ENCODE peak calls at places on chromosomes 2 and 18, in eight cellular contexts. D is body of pancreas, V is right lobe of liver, M is K562, U is HepG2, G is heart left ventricle, C is stomach, Y is endothelial cell of umbilical vein. P is an unnamed sample. For H3K9me3, the result is how much of the 10 kb centered on the place peaks cover.

GRCh38 chr18:77711096-77711495 is 461.4 kb downstream of the GALR1 start:
- DNase-seq in D (no peak), V (no peak), M (no peak), U (no peak), G (no peak), C (no peak), Y (no peak), P (no peak)

GRCh38 chr2:158006961-158007664 is 94.6 kb upstream of the UPP2 start:
- DNase-seq in D (peak), V (no peak), M (no peak), U (no peak), G (no peak), C (no peak), Y (no peak), P (no peak)

GRCh38 chr2:68185541-68186164 is 28.0 kb downstream of the PNO1 start:
- DNase-seq in D (peak), V (peak), M (peak), U (peak), G (peak), C (no peak), Y (peak), P (no peak)

GRCh38 chr2:168596881-168597280 is 140.8 kb downstream of the CERS6 start:
- DNase-seq in D (no peak), V (no peak), M (no peak), U (no peak), G (no peak), C (no peak), Y (no peak), P (no peak)

GRCh38 chr2:177403822-177404221 is 11.2 kb downstream of the AGPS start:
- DNase-seq in D (no peak), V (no peak), M (no peak), U (no peak), G (no peak), C (no peak), Y (no peak), P (no peak)

GRCh38 chr2:171013851-171014250 is 84.8 kb downstream of the GORASP2 start:
- DNase-seq in D (no peak), V (no peak), M (no peak), U (no peak), G (no peak), C (no peak), Y (no peak), P (no peak)

GRCh38 chr2:203025592-203025991 is 10.9 kb downstream of the NBEAL1 start:
- DNase-seq in D (no peak), V (no peak), M (no peak), U (no peak), G (no peak), C (no peak), Y (no peak), P (no peak)

GRCh38 chr2:127187831-127188230 is 32.3 kb downstream of the CYP27C1 start:
- DNase-seq in D (no peak), V (no peak), M (no peak), U (no peak), G (no peak), C (no peak), Y (no peak), P (peak)

GRCh38 chr2:8684421-8684884 is 2.6 kb downstream of the ID2 start:
- DNase-seq in D (peak), V (no peak), M (no peak), U (peak), G (no peak), C (no peak), Y (peak), P (no peak)

GRCh38 chr18:42574871-42575270 is 540.6 kb downstream of the RIT2 start:
- DNase-seq in D (no peak), V (no peak), M (no peak), U (no peak), G (no peak), C (no peak), Y (no peak), P (no peak)

GRCh38 chr2:102080451-102081054 is 62.0 kb upstream of the IL1R1 start:
- DNase-seq in D (no peak), V (no peak), M (no peak), U (no peak), G (no peak), C (no peak), Y (no peak), P (no peak)

GRCh38 chr2:17303054-17303453 is 215.2 kb downstream of the RAD51AP2 start:
- DNase-seq in D (no peak), V (no peak), M (no peak), U (no peak), G (no peak), C (no peak), Y (no peak), P (no peak)

GRCh38 chr2:143397886-143398614 is 268.8 kb downstream of the ARHGAP15 start:
- DNase-seq in D (no peak), V (no peak), M (no peak), U (no peak), G (no peak), C (no peak), Y (no peak), P (no peak)

GRCh38 chr2:234164499-234165409 is 114.3 kb downstream of the SPP2 start:
- DNase-seq in D (no peak), V (no peak), M (no peak), U (no peak), G (no peak), C (no peak), Y (peak), P (no peak)

GRCh38 chr2:160561551-160562280 is 68.1 kb upstream of the RBMS1 start:
- DNase-seq in D (no peak), V (no peak), M (no peak), U (no peak), G (no peak), C (no peak), Y (no peak), P (no peak)

GRCh38 chr2:238698451-238699306 is 149.2 kb upstream of the TWIST2 start:
- DNase-seq in D (no peak), V (no peak), M (no peak), U (no peak), G (peak), C (no peak), Y (no peak), P (no peak)

GRCh38 chr2:217054791-217055190 is 194.9 kb upstream of the TNP1 start:
- DNase-seq in D (no peak), V (no peak), M (no peak), U (no peak), G (no peak), C (no peak), Y (peak), P (no peak)

GRCh38 chr2:94877129-94877528 is 5.9 kb downstream of the TEKT4 start:
- DNase-seq in D (no peak), V (no peak), M (no peak), U (no peak), G (no peak), C (no peak), Y (no peak), P (no peak)

GRCh38 chr2:226738191-226738820 is 61.3 kb downstream of the IRS1 start:
- DNase-seq in D (no peak), V (no peak), M (no peak), U (peak), G (no peak), C (no peak), Y (no peak), P (no peak)

GRCh38 chr2:190319557-190320498 is at the start of gene HIBCH:
- DNase-seq in D (peak), V (peak), M (peak), U (peak), G (peak), C (peak), Y (peak), P (peak)
- TF ChIP-seq POLR2A in D (peak), V (peak), M (peak), U (peak), G (no peak), C (no peak), Y (peak), P (peak)

GRCh38 chr2:42359304-42359749 is 1.7 kb downstream of the COX7A2L start:
- DNase-seq in D (no peak), V (no peak), M (no peak), U (no peak), G (no peak), C (no peak), Y (no peak), P (no peak)
- H3K9me3 ChIP-seq in D (under half), V (under half), M (under half), U (under half), G (under half), C (under half), Y (under half), P (under half)

DNA sequence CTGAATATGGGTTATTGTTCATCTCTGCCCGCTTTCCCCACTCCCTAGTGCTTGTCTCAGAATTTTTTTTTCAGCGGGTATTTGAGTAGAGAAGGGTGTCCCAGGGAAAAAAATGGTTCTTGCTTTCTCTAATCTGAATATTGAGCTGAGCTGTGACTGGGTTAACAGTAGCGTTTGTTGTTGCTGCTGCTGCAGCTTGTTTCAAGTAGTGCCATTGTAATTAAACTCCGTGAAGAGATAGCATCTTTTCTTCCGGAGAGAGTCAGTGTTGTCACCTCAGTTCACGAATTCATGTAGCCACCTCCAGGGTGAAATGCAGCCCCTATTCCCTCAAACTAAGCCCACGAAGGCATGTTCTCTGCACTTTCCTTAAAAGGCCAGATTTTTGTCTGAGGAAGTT is 1.5 kb upstream of the AAK1 start:
- DNase-seq in D (no peak), V (no peak), M (peak), U (no peak), G (no peak), C (no peak), Y (peak), P (no peak)
- TF ChIP-seq POLR2A in D (no peak), V (no peak), M (no peak), U (no peak), G (no peak), C (no peak), Y (no peak), P (no peak)

GRCh38 chr2:105990624-105991023 is 203.5 kb downstream of the UXS1 start:
- DNase-seq in D (no peak), V (no peak), M (no peak), U (no peak), G (no peak), C (no peak), Y (no peak), P (no peak)
- H3K9me3 ChIP-seq in D (under half), V (under half), M (under half), U (under half), G (under half), C (half or more), Y (under half), P (under half)

GRCh38 chr2:109614715-109615636 is 812 bp downstream of the SOWAHC start:
- DNase-seq in D (no peak), V (peak), M (no peak), U (no peak), G (peak), C (no peak), Y (peak), P (peak)
- TF ChIP-seq POLR2A in D (no peak), V (no peak), M (no peak), U (no peak), G (no peak), C (no peak), Y (no peak), P (no peak)

DNA sequence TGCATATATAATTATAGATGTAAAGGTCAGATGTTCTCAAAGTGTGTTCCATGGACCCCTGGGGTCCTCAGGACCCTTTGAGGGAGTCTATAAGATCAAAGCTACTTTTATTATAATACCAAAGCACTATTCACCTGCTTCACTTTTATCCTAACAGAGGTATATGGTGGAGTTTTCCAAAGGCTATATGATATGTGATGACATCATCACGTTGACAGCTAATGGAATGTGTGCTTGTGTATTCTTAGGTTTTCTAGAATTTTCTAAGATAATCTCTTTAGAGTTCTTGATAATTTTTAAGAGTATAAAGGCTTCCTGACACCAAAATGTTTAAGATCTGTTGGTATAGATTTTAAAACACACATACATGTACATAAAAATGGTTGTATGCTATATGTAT is 10.4 kb upstream of the ALK start:
- DNase-seq in D (no peak), V (no peak), M (no peak), U (no peak), G (no peak), C (no peak), Y (no peak), P (no peak)
- H3K9me3 ChIP-seq in D (under half), V (under half), M (under half), U (under half), G (under half), C (under half), Y (under half), P (under half)

GRCh38 chr2:42047488-42048317 is at the start of gene PKDCC:
- DNase-seq in D (peak), V (peak), M (peak), U (peak), G (peak), C (peak), Y (peak), P (peak)
- TF ChIP-seq POLR2A in D (no peak), V (peak), M (no peak), U (peak), G (no peak), C (no peak), Y (no peak), P (peak)

DNA sequence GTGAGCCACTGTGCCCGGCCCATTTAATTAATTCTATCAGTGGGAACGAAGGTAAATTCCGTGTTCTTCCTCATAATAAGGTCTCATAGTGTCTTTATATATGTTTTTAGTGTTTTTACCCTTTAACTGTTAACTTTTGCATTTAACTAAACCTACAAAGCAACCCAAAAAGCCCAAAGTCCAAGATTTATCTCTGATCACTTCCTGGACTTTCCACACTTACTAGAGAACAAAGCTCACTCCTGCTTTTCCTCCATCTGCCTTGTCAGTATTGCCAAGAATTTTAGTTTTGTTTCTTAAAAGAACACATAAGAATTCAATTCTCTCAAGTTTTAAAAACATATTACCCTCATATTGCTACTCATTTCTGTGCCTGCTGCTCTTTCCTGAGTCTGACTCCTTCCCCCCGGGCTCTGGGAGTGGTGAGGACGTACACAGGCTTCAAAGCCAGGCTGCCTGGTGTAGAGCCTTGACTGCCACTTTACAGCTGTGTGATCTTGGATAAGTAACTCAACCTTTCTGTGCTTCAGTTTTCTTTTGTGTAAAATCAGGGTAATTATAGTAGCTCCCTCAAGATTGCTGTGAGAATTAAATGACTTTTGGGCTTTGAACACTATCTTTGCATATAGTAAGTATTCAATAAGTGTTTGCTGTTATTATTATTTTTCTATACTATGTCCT is 24.9 kb upstream of the GPR155 start:
- DNase-seq in D (no peak), V (no peak), M (no peak), U (no peak), G (no peak), C (no peak), Y (no peak), P (no peak)
- H3K9me3 ChIP-seq in D (under half), V (under half), M (under half), U (half or more), G (under half), C (under half), Y (under half), P (under half)

P was measured in sigmoid colon.